ENCODE peak calls at places on chromosomes 6 and 20, in eight cellular contexts. One of them, this sample, is unnamed.

GRCh38 chr6:156160788-156161150 is 616.4 kb upstream of the ARID1B start:
- DNase-seq in aorta: no peak
- DNase-seq in GDM1: no peak
- DNase-seq in activated CD8-positive, alpha-beta memory T cell treated with anti-CD3 and anti-CD28 coated beads for 24 hours: no peak
- DNase-seq in C1 segment of cervical spinal cord: no peak
- DNase-seq in OCI-M1: peak
- DNase-seq in fibroblast of the conjunctiva: no peak
- DNase-seq in HT1080: no peak
- DNase-seq in this sample: no peak

GRCh38 chr6:52553158-52553557 is 23.7 kb downstream of the TRAM2 start:
- DNase-seq in GDM1: no peak
- DNase-seq in HT1080: no peak
- DNase-seq in activated CD8-positive, alpha-beta memory T cell treated with anti-CD3 and anti-CD28 coated beads for 24 hours: no peak
- DNase-seq in C1 segment of cervical spinal cord: no peak
- DNase-seq in OCI-M1: no peak
- DNase-seq in fibroblast of the conjunctiva: no peak
- DNase-seq in aorta: no peak
- DNase-seq in this sample: no peak

GRCh38 chr6:56954389-56955170 is at the start of gene BEND6:
- DNase-seq in HT1080: peak
- DNase-seq in aorta: peak
- DNase-seq in activated CD8-positive, alpha-beta memory T cell treated with anti-CD3 and anti-CD28 coated beads for 24 hours: peak
- DNase-seq in OCI-M1: peak
- DNase-seq in fibroblast of the conjunctiva: peak
- DNase-seq in C1 segment of cervical spinal cord: peak
- DNase-seq in GDM1: peak
- DNase-seq in this sample: peak

GRCh38 chr6:156832166-156832743 is 55.1 kb downstream of the ARID1B start:
- DNase-seq in GDM1: no peak
- DNase-seq in activated CD8-positive, alpha-beta memory T cell treated with anti-CD3 and anti-CD28 coated beads for 24 hours: no peak
- DNase-seq in HT1080: no peak
- DNase-seq in fibroblast of the conjunctiva: no peak
- DNase-seq in C1 segment of cervical spinal cord: no peak
- DNase-seq in OCI-M1: no peak
- DNase-seq in aorta: no peak
- DNase-seq in this sample: no peak

GRCh38 chr6:81171991-81172740 is 580.3 kb downstream of the TENT5A start:
- DNase-seq in aorta: peak
- DNase-seq in fibroblast of the conjunctiva: peak
- DNase-seq in activated CD8-positive, alpha-beta memory T cell treated with anti-CD3 and anti-CD28 coated beads for 24 hours: no peak
- DNase-seq in HT1080: peak
- DNase-seq in OCI-M1: no peak
- DNase-seq in GDM1: no peak
- DNase-seq in C1 segment of cervical spinal cord: no peak
- DNase-seq in this sample: no peak

GRCh38 chr6:142482249-142482648 is 180.4 kb downstream of the ADGRG6 start:
- DNase-seq in GDM1: no peak
- DNase-seq in OCI-M1: peak
- DNase-seq in HT1080: peak
- DNase-seq in aorta: no peak
- DNase-seq in activated CD8-positive, alpha-beta memory T cell treated with anti-CD3 and anti-CD28 coated beads for 24 hours: no peak
- DNase-seq in fibroblast of the conjunctiva: no peak
- DNase-seq in C1 segment of cervical spinal cord: no peak
- DNase-seq in this sample: no peak

GRCh38 chr20:63628246-63628975 is 1.5 kb upstream of the GMEB2 start:
- DNase-seq in fibroblast of the conjunctiva: peak
- DNase-seq in C1 segment of cervical spinal cord: no peak
- DNase-seq in HT1080: peak
- DNase-seq in OCI-M1: peak
- DNase-seq in activated CD8-positive, alpha-beta memory T cell treated with anti-CD3 and anti-CD28 coated beads for 24 hours: peak
- DNase-seq in GDM1: peak
- DNase-seq in aorta: peak
- DNase-seq in this sample: peak

GRCh38 chr6:52573295-52573694 is 3.6 kb downstream of the TRAM2 start:
- DNase-seq in OCI-M1: no peak
- DNase-seq in HT1080: peak
- DNase-seq in C1 segment of cervical spinal cord: no peak
- DNase-seq in activated CD8-positive, alpha-beta memory T cell treated with anti-CD3 and anti-CD28 coated beads for 24 hours: no peak
- DNase-seq in fibroblast of the conjunctiva: no peak
- DNase-seq in GDM1: no peak
- DNase-seq in aorta: no peak
- DNase-seq in this sample: no peak

GRCh38 chr6:52551483-52552277 is 25.2 kb downstream of the TRAM2 start:
- DNase-seq in C1 segment of cervical spinal cord: no peak
- DNase-seq in OCI-M1: no peak
- DNase-seq in activated CD8-positive, alpha-beta memory T cell treated with anti-CD3 and anti-CD28 coated beads for 24 hours: no peak
- DNase-seq in aorta: peak
- DNase-seq in HT1080: peak
- DNase-seq in GDM1: no peak
- DNase-seq in fibroblast of the conjunctiva: peak
- DNase-seq in this sample: peak

GRCh38 chr6:130560231-130560630 is 194.4 kb downstream of the TMEM200A start:
- DNase-seq in C1 segment of cervical spinal cord: no peak
- DNase-seq in HT1080: peak
- DNase-seq in aorta: no peak
- DNase-seq in activated CD8-positive, alpha-beta memory T cell treated with anti-CD3 and anti-CD28 coated beads for 24 hours: no peak
- DNase-seq in fibroblast of the conjunctiva: no peak
- DNase-seq in GDM1: no peak
- DNase-seq in OCI-M1: no peak
- DNase-seq in this sample: no peak

This sample was measured in lower lobe of right lung.